ENCODE peak calls at places on chromosomes 16 and 17, in seven cellular contexts. F is fibroblast of lung, Q is colonic mucosa, M is progenitor cell of endocrine pancreas, E is B cell, Y is pancreas, B is right lobe of liver. J is an unnamed sample.

GRCh38 chr17:36496018-36496789 is 9.7 kb downstream of the ZNHIT3 start:
- DNase-seq in F (no peak), Q (no peak), M (no peak), E (no peak), Y (no peak), B (no peak), J (peak)

GRCh38 chr16:82954224-82954929 is 327.6 kb downstream of the CDH13 start:
- DNase-seq in F (peak), Q (no peak), M (no peak), E (no peak), Y (no peak), B (no peak), J (peak)

GRCh38 chr16:81493755-81494433 is 49.3 kb downstream of the CMIP start:
- DNase-seq in F (peak), Q (peak), M (no peak), E (no peak), Y (peak), B (peak), J (peak)

GRCh38 chr17:32929288-32929574 is 1.3 kb downstream of the TMEM98 start:
- DNase-seq in F (peak), Q (no peak), M (no peak), E (no peak), Y (no peak), B (no peak), J (no peak)

GRCh38 chr17:33459078-33459940 is 166.2 kb upstream of the ASIC2 start:
- DNase-seq in F (no peak), Q (no peak), M (no peak), E (no peak), Y (no peak), B (no peak), J (no peak)

GRCh38 chr17:36592316-36592710 is 634 bp downstream of the DHRS11 start:
- DNase-seq in F (no peak), Q (peak), M (no peak), E (no peak), Y (no peak), B (no peak), J (no peak)

GRCh38 chr17:35879748-35880654 is at the start of gene CCL5:
- DNase-seq in F (no peak), Q (no peak), M (no peak), E (peak), Y (no peak), B (no peak), J (peak)

GRCh38 chr17:76996741-76997694 is 128.8 kb downstream of the MGAT5B start:
- DNase-seq in F (no peak), Q (no peak), M (no peak), E (no peak), Y (no peak), B (no peak), J (no peak)

GRCh38 chr17:58311429-58311894 is 17.1 kb downstream of the TSPOAP1 start:
- DNase-seq in F (no peak), Q (no peak), M (peak), E (no peak), Y (no peak), B (peak), J (no peak)

GRCh38 chr16:35510701-35511100 is 2051.3 kb downstream of the TP53TG3F start:
- DNase-seq in F (no peak), Q (no peak), M (no peak), E (no peak), Y (no peak), B (no peak), J (no peak)

GRCh38 chr16:86575754-86576557 is 2.4 kb upstream of the FOXL1 start:
- DNase-seq in F (peak), Q (peak), M (peak), E (peak), Y (peak), B (peak), J (peak)

GRCh38 chr16:14364386-14365199 is 265.5 kb downstream of the PARN start:
- DNase-seq in F (peak), Q (no peak), M (no peak), E (peak), Y (no peak), B (no peak), J (peak)

GRCh38 chr17:28744104-28744801 is 442 bp downstream of the TRAF4 start:
- DNase-seq in F (peak), Q (peak), M (peak), E (peak), Y (no peak), B (peak), J (no peak)

GRCh38 chr17:37848690-37849616 is 75.3 kb upstream of the TBC1D3K start:
- DNase-seq in F (peak), Q (no peak), M (no peak), E (no peak), Y (no peak), B (no peak), J (peak)

GRCh38 chr16:56849690-56850680 is 15.0 kb upstream of the SLC12A3 start:
- DNase-seq in F (peak), Q (no peak), M (no peak), E (no peak), Y (no peak), B (peak), J (no peak)

GRCh38 chr17:67546578-67547527 is 169.8 kb downstream of the PITPNC1 start:
- DNase-seq in F (peak), Q (peak), M (no peak), E (no peak), Y (peak), B (no peak), J (no peak)

GRCh38 chr17:68291836-68292688 is 767 bp downstream of the ARSG start:
- DNase-seq in F (peak), Q (peak), M (peak), E (peak), Y (peak), B (peak), J (peak)

GRCh38 chr17:20276430-20276829 is 190.9 kb downstream of the LGALS9B start:
- DNase-seq in F (no peak), Q (no peak), M (no peak), E (no peak), Y (no peak), B (no peak), J (no peak)

GRCh38 chr17:45123930-45124796 is 8.2 kb downstream of the PLCD3 start:
- DNase-seq in F (peak), Q (peak), M (no peak), E (no peak), Y (no peak), B (no peak), J (peak)

GRCh38 chr17:80007009-80007752 is 28.5 kb downstream of the TBC1D16 start:
- DNase-seq in F (no peak), Q (no peak), M (no peak), E (no peak), Y (no peak), B (no peak), J (no peak)

GRCh38 chr16:661184-661821 is 6.6 kb upstream of the RHOT2 start:
- DNase-seq in F (no peak), Q (no peak), M (no peak), E (no peak), Y (no peak), B (no peak), J (no peak)
- TF ChIP-seq CTCF in F (no peak), Q (no peak), M (no peak), E (peak), Y (no peak), B (no peak), J (peak)

DNA sequence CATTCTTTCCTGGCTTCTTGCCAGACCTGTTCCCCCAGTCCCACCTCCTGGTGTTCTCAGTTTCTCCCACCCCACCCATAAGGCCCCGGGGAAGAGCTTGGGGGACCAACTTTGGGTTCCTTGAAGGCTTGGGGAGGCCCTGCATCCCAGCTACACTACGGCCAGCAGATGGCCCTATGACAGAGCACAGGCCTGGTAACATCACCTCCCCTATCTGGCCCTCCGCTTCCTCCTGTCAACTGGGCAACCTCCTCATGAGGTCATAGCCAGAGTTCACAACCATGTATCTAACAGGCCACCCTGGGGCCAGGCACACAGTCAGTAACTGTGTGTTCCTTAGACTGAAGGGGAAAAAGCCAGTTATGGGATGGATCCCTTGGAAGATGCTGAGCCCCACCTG is 31.4 kb downstream of the MYO15A start:
- DNase-seq in F (peak), Q (no peak), M (no peak), E (no peak), Y (no peak), B (peak), J (peak)
- TF ChIP-seq CTCF in F (peak), Q (no peak), M (no peak), E (no peak), Y (no peak), B (peak), J (peak)

GRCh38 chr17:34584805-34585416 is 5.5 kb downstream of the TMEM132E start:
- DNase-seq in F (peak), Q (no peak), M (no peak), E (no peak), Y (no peak), B (no peak), J (peak)
- TF ChIP-seq CTCF in F (no peak), Q (no peak), M (no peak), E (no peak), Y (no peak), B (peak), J (peak)

GRCh38 chr16:77722315-77723107 is at the start of gene NUDT7:
- DNase-seq in F (peak), Q (peak), M (peak), E (peak), Y (peak), B (peak), J (peak)
- TF ChIP-seq CTCF in F (no peak), Q (no peak), M (peak), E (no peak), Y (no peak), B (peak), J (peak)

GRCh38 chr16:28205974-28206373 is 5.8 kb downstream of the XPO6 start:
- DNase-seq in F (no peak), Q (no peak), M (no peak), E (no peak), Y (no peak), B (no peak), J (no peak)

GRCh38 chr16:28202147-28202746 is 9.5 kb downstream of the XPO6 start:
- DNase-seq in F (no peak), Q (no peak), M (no peak), E (no peak), Y (no peak), B (no peak), J (no peak)

GRCh38 chr16:28205117-28205899 is 6.5 kb downstream of the XPO6 start:
- DNase-seq in F (no peak), Q (no peak), M (no peak), E (no peak), Y (no peak), B (no peak), J (no peak)

GRCh38 chr16:28204622-28205021 is 7.1 kb downstream of the XPO6 start:
- DNase-seq in F (no peak), Q (no peak), M (no peak), E (no peak), Y (no peak), B (no peak), J (no peak)

DNA sequence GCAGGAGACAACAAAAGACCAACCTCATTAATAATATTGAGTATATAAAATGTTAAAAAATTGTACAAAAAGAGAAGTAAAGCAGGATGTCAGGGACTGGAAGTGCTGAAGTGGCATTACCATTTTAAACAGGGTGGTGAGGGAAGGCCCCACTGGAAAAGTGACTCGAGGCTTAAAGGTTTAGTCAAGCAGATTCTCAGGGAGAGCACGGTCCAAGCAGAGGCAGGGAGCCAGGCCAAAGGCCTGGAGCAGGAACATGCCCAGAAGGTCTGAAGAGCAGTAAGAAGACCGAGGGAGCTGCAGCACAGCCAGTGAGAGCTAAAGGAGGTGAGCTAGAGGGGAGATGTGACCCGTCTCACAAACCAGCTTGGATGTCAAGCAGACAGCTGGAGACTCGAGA is 7.6 kb downstream of the XPO6 start:
- DNase-seq in F (no peak), Q (no peak), M (no peak), E (no peak), Y (no peak), B (no peak), J (no peak)
- TF ChIP-seq CTCF in F (no peak), Q (no peak), M (no peak), E (no peak), Y (no peak), B (no peak), J (no peak)

GRCh38 chr16:22055881-22056280 is 36.5 kb upstream of the VWA3A start:
- DNase-seq in F (no peak), Q (no peak), M (no peak), E (no peak), Y (no peak), B (no peak), J (no peak)
- TF ChIP-seq CTCF in F (no peak), Q (no peak), M (peak), E (no peak), Y (no peak), B (no peak), J (no peak)

GRCh38 chr17:51946311-51946710 is 212.2 kb downstream of the CA10 start:
- DNase-seq in F (no peak), Q (no peak), M (no peak), E (no peak), Y (no peak), B (no peak), J (no peak)
- TF ChIP-seq CTCF in F (no peak), Q (no peak), M (no peak), E (no peak), Y (no peak), B (no peak), J (no peak)

GRCh38 chr17:82615084-82616020 is 32.9 kb downstream of the WDR45B start:
- DNase-seq in F (no peak), Q (no peak), M (no peak), E (no peak), Y (no peak), B (no peak), J (no peak)
- TF ChIP-seq CTCF in F (no peak), Q (no peak), M (peak), E (no peak), Y (no peak), B (no peak), J (peak)